ENCODE peak calls at places on chromosomes 4 and X, in six cellular contexts. V is RWPE1; E is CD8-positive, alpha-beta memory T cell; O is sigmoid colon; S is GM20000; M is OCI-LY7. Y is an unnamed sample.

GRCh38 chr4:171648926-171649325 is 164.3 kb upstream of the GALNTL6 start:
- DNase-seq in S (no peak), E (no peak), O (no peak), M (no peak), V (no peak), Y (no peak)

GRCh38 chrX:39162322-39162721 is 361.1 kb downstream of the MID1IP1 start:
- DNase-seq in S (no peak), V (no peak), M (no peak), O (no peak), E (no peak), Y (no peak)

GRCh38 chrX:618761-619450 is 11.7 kb upstream of the SHOX start:
- DNase-seq in O (no peak), V (no peak), S (peak; percentile 18), M (no peak), E (no peak), Y (no peak)

GRCh38 chr4:97987019-97987648 is 156.1 kb downstream of the STPG2 start:
- DNase-seq in S (no peak), E (no peak), M (peak; percentile 24), O (no peak), V (peak; percentile 30), Y (no peak)

GRCh38 chrX:83511208-83511607 is 3.1 kb downstream of the POU3F4 start:
- DNase-seq in S (no peak), O (no peak), E (no peak), M (no peak), V (no peak), Y (no peak)

GRCh38 chrX:7420712-7421111 is 272.8 kb upstream of the PUDP start:
- DNase-seq in E (no peak), V (no peak), O (no peak), S (no peak), M (no peak), Y (no peak)

GRCh38 chr4:8329560-8329858 is 60.0 kb downstream of the HTRA3 start:
- DNase-seq in S (no peak), V (no peak), E (no peak), M (no peak), O (no peak), Y (no peak)

GRCh38 chrX:4830880-4831557 is 1117.6 kb upstream of the PRKX start:
- DNase-seq in V (peak; percentile 1), S (no peak), O (no peak), M (no peak), E (no peak), Y (no peak)

GRCh38 chr4:3805026-3805425 is 38.8 kb downstream of the ADRA2C start:
- DNase-seq in V (no peak), M (no peak), E (no peak), O (no peak), S (no peak), Y (no peak)

GRCh38 chrX:150361777-150362351 is 1.3 kb upstream of the MAMLD1 start:
- DNase-seq in E (no peak), O (peak; percentile 74), S (no peak), V (no peak), M (no peak), Y (no peak)

GRCh38 chr4:86031927-86032326 is 327.9 kb downstream of the MAPK10 start:
- DNase-seq in M (no peak), E (no peak), S (no peak), O (no peak), V (no peak), Y (no peak)